ENCODE peak calls at places on chromosome 16, in ten cellular contexts. B, P, K, Q, L, F, J, S, Y and C are unnamed samples.

GRCh38 chr16:55955845-55956244 is 80.7 kb upstream of the CES5A start:
- DNase-seq in K (no peak), P (no peak), L (no peak), Y (no peak), F (peak), J (peak), Q (no peak), S (no peak), B (no peak), C (no peak)

GRCh38 chr16:46648656-46649055 is 27.5 kb upstream of the SHCBP1 start:
- DNase-seq in Q (no peak), S (no peak), F (no peak), B (no peak), K (no peak), P (no peak), J (no peak), L (no peak), Y (no peak), C (no peak)

GRCh38 chr16:58515125-58515870 is at the start of gene SETD6:
- DNase-seq in Q (peak), S (peak), K (peak), J (peak), P (peak), F (peak), L (peak), Y (peak), B (peak), C (peak)

GRCh38 chr16:3029499-3030127 is 5.8 kb downstream of the THOC6 start:
- DNase-seq in P (no peak), K (peak), Q (peak), J (no peak), Y (no peak), B (peak), S (peak), F (no peak), L (peak), C (no peak)

GRCh38 chr16:73064996-73065349 is 17.0 kb upstream of the ZFHX3 start:
- DNase-seq in B (no peak), P (no peak), S (no peak), Y (no peak), L (no peak), J (no peak), K (no peak), Q (no peak), F (no peak), C (no peak)

GRCh38 chr16:80027007-80027965 is 426.7 kb upstream of the MAF start:
- DNase-seq in K (peak), B (peak), J (peak), S (peak), F (peak), P (peak), Y (peak), L (peak), Q (peak), C (no peak)

GRCh38 chr16:88628512-88628974 is 9.8 kb upstream of the IL17C start:
- DNase-seq in B (no peak), J (peak), Y (no peak), L (no peak), Q (no peak), F (peak), K (no peak), P (peak), S (no peak), C (no peak)

GRCh38 chr16:70470927-70471341 is 16.5 kb downstream of the FCSK start:
- DNase-seq in F (peak), L (no peak), B (no peak), J (peak), Q (no peak), K (no peak), S (no peak), Y (no peak), P (no peak), C (no peak)

GRCh38 chr16:51630051-51630450 is 479.0 kb upstream of the SALL1 start:
- DNase-seq in B (no peak), S (no peak), Y (no peak), P (no peak), Q (no peak), K (no peak), J (no peak), F (no peak), L (no peak), C (no peak)

GRCh38 chr16:82655720-82656500 is 29.1 kb downstream of the CDH13 start:
- DNase-seq in J (no peak), B (no peak), F (no peak), P (no peak), Q (no peak), K (no peak), L (no peak), Y (no peak), S (no peak), C (peak)

GRCh38 chr16:27773344-27773743 is 223.4 kb downstream of the KATNIP start:
- DNase-seq in L (no peak), P (no peak), Y (no peak), B (no peak), S (no peak), K (no peak), Q (no peak), F (no peak), J (no peak), C (no peak)

GRCh38 chr16:48162839-48163410 is 7.1 kb upstream of the ABCC12 start:
- DNase-seq in K (no peak), L (no peak), Q (no peak), Y (no peak), S (no peak), P (no peak), J (no peak), B (no peak), F (no peak), C (no peak)